ENCODE peak calls at places on chromosomes 12 and 14, in ten cellular contexts. I, S, T, B, P, F, C, E, U and G are unnamed samples.

GRCh38 chr12:39763071-39763893 is 143.7 kb upstream of the ABCD2 start:
- DNase-seq in U (no peak), E (no peak), I (no peak), B (no peak), S (peak), P (no peak), T (no peak), C (no peak), F (no peak), G (no peak)

GRCh38 chr12:95701275-95701674 is 89.3 kb downstream of the NTN4 start:
- DNase-seq in P (no peak), E (no peak), F (no peak), C (no peak), B (peak), T (no peak), I (no peak), U (no peak), S (no peak), G (no peak)

GRCh38 chr14:55071870-55072640 is 20.6 kb downstream of the MAPK1IP1L start:
- DNase-seq in I (peak), E (peak), U (no peak), S (no peak), B (peak), F (no peak), T (no peak), P (peak), C (peak), G (no peak)

GRCh38 chr14:104442107-104442551 is 137.4 kb upstream of the C14orf180 start:
- DNase-seq in F (no peak), C (no peak), T (no peak), S (no peak), I (no peak), E (no peak), P (no peak), B (no peak), U (peak), G (no peak)

GRCh38 chr12:124391340-124392261 is 96.7 kb downstream of the RFLNA start:
- DNase-seq in S (no peak), F (no peak), I (no peak), T (no peak), E (peak), C (no peak), P (peak), B (peak), U (no peak), G (peak)

GRCh38 chr14:92783813-92784431 is 10.2 kb upstream of the GOLGA5 start:
- DNase-seq in E (peak), I (no peak), P (peak), S (peak), C (no peak), F (peak), T (peak), U (no peak), B (peak), G (no peak)

GRCh38 chr14:79861111-79861510 is 350.2 kb downstream of the DIO2 start:
- DNase-seq in F (no peak), B (no peak), U (no peak), C (no peak), I (no peak), E (no peak), T (no peak), S (no peak), P (peak), G (no peak)

GRCh38 chr12:41466762-41467270 is 278.7 kb downstream of the PDZRN4 start:
- DNase-seq in I (no peak), T (no peak), B (peak), U (no peak), F (no peak), C (no peak), S (no peak), E (no peak), P (no peak), G (no peak)

GRCh38 chr14:38623661-38624060 is 367.8 kb upstream of the CLEC14A start:
- DNase-seq in T (no peak), S (no peak), F (no peak), U (no peak), C (peak), E (no peak), I (no peak), B (no peak), P (no peak), G (no peak)

GRCh38 chr12:94762943-94763342 is 112.6 kb upstream of the TMCC3 start:
- DNase-seq in E (no peak), C (no peak), S (no peak), I (no peak), P (no peak), B (no peak), U (no peak), F (no peak), T (no peak), G (no peak)

GRCh38 chr12:29889737-29890136 is 106.0 kb upstream of the TMTC1 start:
- DNase-seq in I (no peak), U (no peak), T (no peak), F (peak), E (no peak), S (peak), P (peak), B (peak), C (no peak), G (no peak)

GRCh38 chr12:94180558-94181296 is 32.4 kb downstream of the PLXNC1 start:
- DNase-seq in S (no peak), U (no peak), I (no peak), F (no peak), P (no peak), C (no peak), T (no peak), E (no peak), B (no peak), G (no peak)

GRCh38 chr14:21093769-21094681 is 4.4 kb downstream of the ZNF219 start:
- DNase-seq in B (no peak), C (no peak), T (peak), I (no peak), S (peak), F (no peak), E (no peak), P (no peak), U (no peak), G (no peak)

GRCh38 chr12:101935769-101936741 is 58.7 kb downstream of the DRAM1 start:
- DNase-seq in E (peak), B (peak), U (no peak), F (no peak), P (peak), I (no peak), S (no peak), T (no peak), C (peak), G (peak)

GRCh38 chr14:89833120-89833521 is 121.4 kb downstream of the EFCAB11 start:
- DNase-seq in P (no peak), E (no peak), U (no peak), I (no peak), S (no peak), C (no peak), F (no peak), T (no peak), B (peak), G (no peak)

GRCh38 chr14:50544911-50545310 is 12.5 kb upstream of the MAP4K5 start:
- DNase-seq in U (no peak), F (no peak), P (no peak), E (no peak), C (no peak), B (no peak), T (no peak), I (no peak), S (no peak), G (no peak)

GRCh38 chr14:94132285-94132887 is 3.0 kb upstream of the IFI27L2 start:
- DNase-seq in P (peak), B (peak), I (peak), E (peak), C (no peak), U (peak), S (peak), F (peak), T (peak), G (no peak)

GRCh38 chr14:45715946-45716345 is 462.9 kb upstream of the MIS18BP1 start:
- DNase-seq in C (no peak), T (no peak), F (no peak), E (no peak), U (no peak), I (no peak), B (no peak), S (no peak), P (peak), G (no peak)

GRCh38 chr12:64193045-64193444 is 29.1 kb downstream of the KICS2 start:
- DNase-seq in S (no peak), I (no peak), P (no peak), E (no peak), U (no peak), T (no peak), B (no peak), F (no peak), C (no peak), G (peak)

GRCh38 chr12:21972055-21972454 is 30.8 kb upstream of the ABCC9 start:
- DNase-seq in E (no peak), T (no peak), C (no peak), B (no peak), U (no peak), F (no peak), S (no peak), P (no peak), I (no peak), G (no peak)

GRCh38 chr12:38154096-38155019 is 162.2 kb upstream of the ALG10B start:
- DNase-seq in E (no peak), S (no peak), I (no peak), P (no peak), U (no peak), T (no peak), B (no peak), F (no peak), C (no peak), G (no peak)

GRCh38 chr12:55698241-55698955 is 9.3 kb downstream of the ITGA7 start:
- DNase-seq in T (peak), P (no peak), U (no peak), C (no peak), E (no peak), B (no peak), F (no peak), S (no peak), I (no peak), G (no peak)

GRCh38 chr12:51020448-51021182 is 5.6 kb downstream of the SLC11A2 start:
- DNase-seq in F (peak), B (no peak), E (no peak), T (no peak), S (no peak), C (no peak), I (no peak), U (no peak), P (no peak), G (no peak)